ENCODE peak calls at places on chromosomes 4 and X, in seven cellular contexts. J is nucleus accumbens; D is activated naive CD8-positive, alpha-beta T cell treated with anti-CD3 and anti-CD28 coated beads, Interleukin-2, amount 50 U/mL, for 16 hours; Y is epithelial cell of esophagus; O is anterior cingulate cortex; G is activated CD8-positive, alpha-beta T cell treated with anti-CD3 and anti-CD28 coated beads, Interleukin-2, amount 10 ng/mL, durations not matched to agents 7 days and 5 days; K is left cardiac atrium. S is an unnamed sample.

GRCh38 chrX:14022019-14022418 is 7.7 kb downstream of the GEMIN8 start:
- DNase-seq in J (no peak), D (no peak), Y (no peak), O (no peak), G (no peak), K (no peak), S (no peak)

GRCh38 chr4:111633663-111634266 is 511.5 kb upstream of the FAM241A start:
- DNase-seq in J (no peak), D (no peak), Y (no peak), O (no peak), G (no peak), K (no peak), S (no peak)

GRCh38 chr4:121339824-121340223 is 41.0 kb downstream of the QRFPR start:
- DNase-seq in J (no peak), D (no peak), Y (no peak), O (no peak), G (no peak), K (no peak), S (no peak)

GRCh38 chrX:18855919-18856644 is 127.8 kb downstream of the PHKA2 start:
- DNase-seq in J (no peak), D (no peak), Y (peak), O (no peak), G (no peak), K (no peak), S (no peak)

GRCh38 chr4:4585012-4585670 is 43.3 kb upstream of the STX18 start:
- DNase-seq in J (no peak), D (no peak), Y (peak), O (no peak), G (no peak), K (no peak), S (no peak)

GRCh38 chr4:112348488-112349158 is 51.5 kb downstream of the ALPK1 start:
- DNase-seq in J (peak), D (no peak), Y (peak), O (peak), G (no peak), K (peak), S (peak)

GRCh38 chr4:169557061-169557636 is 55.2 kb downstream of the NEK1 start:
- DNase-seq in J (no peak), D (no peak), Y (no peak), O (no peak), G (no peak), K (no peak), S (no peak)

GRCh38 chr4:162201673-162202072 is 37.9 kb upstream of the FSTL5 start:
- DNase-seq in J (no peak), D (no peak), Y (no peak), O (no peak), G (no peak), K (no peak), S (no peak)

GRCh38 chrX:15384304-15384703 is at the start of gene VEGFD:
- DNase-seq in J (no peak), D (no peak), Y (no peak), O (no peak), G (no peak), K (no peak), S (no peak)

GRCh38 chr4:13711233-13711775 is 83.8 kb upstream of the BOD1L1 start:
- DNase-seq in J (no peak), D (no peak), Y (no peak), O (no peak), G (no peak), K (no peak), S (no peak)

GRCh38 chrX:105894721-105895120 is 72.4 kb downstream of the NRK start:
- DNase-seq in J (no peak), D (no peak), Y (no peak), O (no peak), G (no peak), K (no peak), S (no peak)

GRCh38 chr4:97576955-97577354 is 566.3 kb downstream of the STPG2 start:
- DNase-seq in J (no peak), D (no peak), Y (no peak), O (no peak), G (no peak), K (no peak), S (no peak)

GRCh38 chr4:98659741-98660507 is 1.5 kb upstream of the TSPAN5 start:
- DNase-seq in J (no peak), D (no peak), Y (peak), O (no peak), G (no peak), K (no peak), S (no peak)

GRCh38 chr4:182752158-182752910 is 164.9 kb downstream of the DCTD start:
- DNase-seq in J (no peak), D (no peak), Y (peak), O (no peak), G (no peak), K (no peak), S (no peak)

GRCh38 chr4:75781328-75781727 is 57.0 kb downstream of the USO1 start:
- DNase-seq in J (no peak), D (no peak), Y (peak), O (no peak), G (no peak), K (no peak), S (no peak)

GRCh38 chr4:122710434-122711308 is 21.8 kb upstream of the BBS12 start:
- DNase-seq in J (no peak), D (no peak), Y (peak), O (no peak), G (no peak), K (no peak), S (no peak)

GRCh38 chr4:38323141-38323634 is 340.8 kb upstream of the KLF3 start:
- DNase-seq in J (no peak), D (no peak), Y (no peak), O (no peak), G (no peak), K (no peak), S (no peak)

GRCh38 chr4:41296995-41297394 is 40.3 kb downstream of the UCHL1 start:
- DNase-seq in J (no peak), D (no peak), Y (peak), O (no peak), G (no peak), K (no peak), S (no peak)

S was measured in left ventricle myocardium inferior.